ENCODE peak calls at places on chromosomes 3 and 15, in four cellular contexts. W, C, M and Z are unnamed samples.

GRCh38 chr15:38253448-38253847 is 812 bp downstream of the SPRED1 start:
- DNase-seq in W (no peak), C (peak), M (no peak), Z (peak)

GRCh38 chr3:72745146-72745976 is 102.9 kb downstream of the SHQ1 start:
- DNase-seq in W (no peak), M (no peak), C (peak), Z (no peak)

GRCh38 chr3:55461896-55462295 is 25.2 kb downstream of the WNT5A start:
- DNase-seq in M (no peak), C (no peak), W (no peak), Z (no peak)

GRCh38 chr3:170421147-170421641 is 2.5 kb downstream of the CLDN11 start:
- DNase-seq in W (no peak), M (no peak), C (peak), Z (no peak)

GRCh38 chr15:63447277-63447676 is 57.1 kb upstream of the USP3 start:
- DNase-seq in M (no peak), C (no peak), W (no peak), Z (no peak)

GRCh38 chr15:96237002-96237401 is 93.5 kb upstream of the NR2F2 start:
- DNase-seq in C (no peak), M (no peak), W (no peak), Z (no peak)

GRCh38 chr3:72332036-72332435 is 516.2 kb downstream of the SHQ1 start:
- DNase-seq in C (no peak), W (no peak), M (no peak), Z (no peak)

GRCh38 chr3:67653425-67654098 is 850 bp downstream of the SUCLG2 start:
- DNase-seq in M (no peak), W (peak), C (no peak), Z (peak)

GRCh38 chr3:115019900-115020299 is 127.2 kb downstream of the ZBTB20 start:
- DNase-seq in C (peak), M (no peak), W (no peak), Z (peak)

GRCh38 chr3:53589201-53589600 is 94.8 kb downstream of the CACNA1D start:
- DNase-seq in M (no peak), C (no peak), W (no peak), Z (no peak)

GRCh38 chr15:99128411-99128810 is 23.5 kb downstream of the SYNM start:
- DNase-seq in W (no peak), C (no peak), M (no peak), Z (no peak)

GRCh38 chr15:64247906-64248541 is 85.2 kb upstream of the PPIB start:
- DNase-seq in C (peak), W (no peak), M (peak), Z (peak)

GRCh38 chr15:30992465-30992864 is 1.0 kb upstream of the MTMR10 start:
- DNase-seq in M (no peak), W (no peak), C (no peak), Z (no peak)

GRCh38 chr3:16512435-16513140 is 911 bp downstream of the RFTN1 start:
- DNase-seq in C (peak), M (no peak), W (no peak), Z (peak)
- H3K4me3 ChIP-seq in C (peak), M (peak), W (peak), Z (peak)

GRCh38 chr15:58114388-58114787 is 23.8 kb upstream of the AQP9 start:
- DNase-seq in W (no peak), M (no peak), C (no peak), Z (no peak)

GRCh38 chr15:58118272-58118671 is 19.9 kb upstream of the AQP9 start:
- DNase-seq in W (no peak), C (no peak), M (no peak), Z (no peak)

GRCh38 chr15:58117619-58118018 is 20.6 kb upstream of the AQP9 start:
- DNase-seq in M (no peak), W (no peak), C (no peak), Z (no peak)

GRCh38 chr15:58114812-58115211 is 23.4 kb upstream of the AQP9 start:
- DNase-seq in C (no peak), W (no peak), M (no peak), Z (no peak)

DNA sequence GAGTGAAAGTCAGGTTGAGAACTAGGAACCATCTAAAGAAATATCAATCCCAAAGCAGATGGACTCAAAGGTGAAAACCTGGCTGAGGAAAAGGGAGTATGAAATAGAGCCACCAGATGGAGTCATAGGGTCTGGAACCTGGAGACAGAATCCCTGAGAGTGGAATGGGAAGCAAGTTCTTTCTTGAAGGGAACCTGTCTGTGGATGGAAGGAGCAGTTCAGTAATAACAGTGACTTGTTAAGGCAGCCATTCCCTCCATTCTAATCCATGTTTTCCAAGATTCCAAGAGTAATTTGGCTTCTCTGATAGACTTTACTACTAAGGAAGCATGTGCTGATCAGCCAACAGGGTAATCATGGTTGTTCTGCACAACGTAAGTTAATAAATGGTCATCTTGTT is 22.5 kb upstream of the AQP9 start:
- DNase-seq in W (no peak), M (no peak), C (peak), Z (no peak)
- TF ChIP-seq CTCF in W (no peak), M (peak), C (peak), Z (no peak)

GRCh38 chr15:75653347-75653913 is 5.7 kb downstream of the SNX33 start:
- DNase-seq in M (no peak), W (no peak), C (no peak), Z (no peak)
- H3K4me3 ChIP-seq in M (peak), W (no peak), C (no peak), Z (no peak)

GRCh38 chr3:25910997-25911396 is 121.1 kb downstream of the OXSM start:
- DNase-seq in W (peak), C (peak), M (no peak), Z (peak)
- TF ChIP-seq CTCF in W (peak), C (peak), M (peak), Z (peak)

GRCh38 chr3:113211370-113212154 is at the start of gene BOC:
- DNase-seq in C (peak), M (no peak), W (peak), Z (no peak)
- H3K4me3 ChIP-seq in C (peak), M (peak), W (peak), Z (peak)

DNA sequence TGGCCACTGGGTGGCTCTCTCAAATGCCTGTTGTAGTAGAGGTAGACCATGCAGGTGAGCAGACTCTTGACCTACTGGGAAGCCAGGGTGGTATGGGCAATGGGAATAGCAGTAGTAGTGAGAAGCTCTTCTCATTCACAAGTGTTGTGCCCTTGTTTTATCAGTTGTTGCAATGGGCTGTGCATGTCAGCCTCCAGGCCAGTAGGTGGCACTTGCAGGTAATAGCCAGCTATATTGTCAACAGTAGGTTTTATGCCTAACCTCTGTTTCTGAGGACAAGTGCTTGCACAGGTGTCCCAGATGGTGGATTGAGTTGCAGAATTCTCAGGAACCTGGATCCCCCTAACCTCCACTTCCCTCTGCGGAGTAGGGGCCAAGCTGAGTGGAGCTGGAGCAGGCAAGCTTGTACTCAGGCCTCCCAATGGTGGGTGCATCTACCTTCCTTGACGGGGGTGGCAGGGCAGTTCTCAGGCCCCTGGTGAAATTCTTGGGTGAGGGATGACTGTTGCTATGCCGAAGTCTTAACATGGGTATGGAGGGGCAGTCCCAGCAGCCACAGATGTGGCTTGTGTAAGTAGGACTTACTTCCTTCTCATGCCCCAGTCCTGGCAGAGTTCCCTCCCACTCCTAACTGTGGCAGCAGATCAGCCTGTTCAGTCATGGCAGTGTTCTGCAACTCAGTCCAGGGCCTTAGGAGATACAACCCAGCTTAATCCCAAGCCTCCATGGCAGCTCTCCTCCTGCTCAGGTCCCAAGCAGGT is 104.3 kb downstream of the NEO1 start:
- DNase-seq in W (no peak), M (no peak), C (no peak), Z (no peak)
- TF ChIP-seq CTCF in W (no peak), M (no peak), C (no peak), Z (no peak)

DNA sequence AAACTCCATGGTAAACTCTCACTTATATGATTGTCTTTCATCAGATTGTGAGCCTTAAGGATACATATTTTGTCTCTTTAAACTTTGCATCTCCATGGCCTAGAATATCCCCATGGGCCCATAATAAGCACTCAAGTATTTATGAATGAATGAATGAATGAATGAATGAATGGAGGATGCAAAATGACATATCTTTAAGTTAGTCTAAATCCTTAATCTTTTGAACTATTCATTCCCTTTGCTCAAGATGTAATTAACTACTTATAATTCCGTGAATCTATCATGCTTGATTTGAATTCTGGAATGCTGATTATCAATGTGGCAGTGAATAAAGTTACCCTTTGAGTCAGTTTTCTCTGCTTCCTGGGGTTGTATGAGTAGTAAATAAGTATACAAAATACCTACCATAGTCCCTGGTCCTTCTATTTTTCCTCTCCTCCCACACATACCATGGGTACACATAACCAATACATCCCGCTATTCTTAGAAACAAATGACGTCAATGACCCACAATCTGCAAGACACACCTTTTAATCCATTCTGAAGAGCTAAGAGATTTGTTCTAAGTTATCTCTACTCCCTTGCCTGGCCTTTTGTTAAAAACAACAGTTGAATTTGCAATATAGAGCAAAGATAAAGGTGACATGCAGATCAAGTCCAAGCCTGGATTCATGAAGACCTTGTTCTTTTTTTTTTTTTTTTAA is 94.5 kb downstream of the FBN1 start:
- DNase-seq in C (no peak), M (no peak), W (no peak), Z (no peak)
- H3K4me3 ChIP-seq in C (no peak), M (no peak), W (no peak), Z (no peak)

GRCh38 chr3:120177907-120178306 is 83.7 kb upstream of the GSK3B start:
- DNase-seq in C (no peak), W (no peak), M (no peak), Z (peak)
- TF ChIP-seq CTCF in C (no peak), W (no peak), M (no peak), Z (no peak)